ENCODE peak calls at places on chromosomes 11 and 22, in five cellular contexts. G, M, A, R and F are unnamed samples.

GRCh38 chr11:114738954-114739353 is 60.6 kb downstream of the NXPE2 start:
- DNase-seq in A (peak), M (no peak), R (peak), G (no peak), F (peak)

GRCh38 chr11:65421204-65422103 is 1.1 kb upstream of the NEAT1 start:
- DNase-seq in M (peak), A (peak), G (peak), R (peak), F (peak)

GRCh38 chr11:1301220-1302000 is 8.0 kb downstream of the TOLLIP start:
- DNase-seq in G (no peak), R (no peak), A (no peak), M (peak), F (no peak)

GRCh38 chr11:61616443-61616842 is 35.6 kb upstream of the SYT7 start:
- DNase-seq in M (no peak), A (peak), G (no peak), R (peak), F (peak)

GRCh38 chr11:69286358-69287327 is 7.3 kb upstream of the MYEOV start:
- DNase-seq in M (no peak), R (no peak), A (no peak), G (no peak), F (no peak)

GRCh38 chr22:43201486-43202219 is 14.7 kb upstream of the TTLL12 start:
- DNase-seq in R (no peak), M (no peak), G (peak), A (no peak), F (no peak)

GRCh38 chr11:92643827-92644226 is 325.6 kb upstream of the MTNR1B start:
- DNase-seq in R (no peak), A (no peak), M (no peak), G (no peak), F (no peak)

GRCh38 chr11:120773501-120774031 is 250.3 kb upstream of the TBCEL start:
- DNase-seq in G (no peak), A (peak), M (no peak), R (no peak), F (peak)

GRCh38 chr11:66568124-66568916 is at the start of gene CTSF:
- DNase-seq in M (peak), A (peak), R (peak), G (peak), F (peak)

GRCh38 chr11:69636512-69636866 is 4.5 kb upstream of the CCND1 start:
- DNase-seq in A (peak), R (peak), M (peak), G (peak), F (peak)

GRCh38 chr11:46615756-46616155 is 1.3 kb downstream of the HARBI1 start:
- DNase-seq in G (no peak), A (no peak), M (no peak), R (no peak), F (no peak)

GRCh38 chr11:114342476-114342875 is 46.3 kb downstream of the NNMT start:
- DNase-seq in R (no peak), M (no peak), A (no peak), G (no peak), F (no peak)

GRCh38 chr11:69200331-69201047 is 44.8 kb downstream of the SMIM38 start:
- DNase-seq in A (no peak), M (no peak), R (no peak), G (no peak), F (no peak)

GRCh38 chr11:12687740-12688139 is 13.5 kb downstream of the TEAD1 start:
- DNase-seq in G (no peak), M (no peak), A (no peak), R (no peak), F (no peak)

GRCh38 chr11:93648168-93648567 is 13.3 kb upstream of the CEP295 start:
- DNase-seq in G (no peak), A (peak), R (peak), M (no peak), F (peak)

GRCh38 chr11:125062196-125062930 is 742 bp upstream of the SLC37A2 start:
- DNase-seq in A (no peak), G (no peak), R (no peak), M (no peak), F (no peak)

GRCh38 chr11:47067401-47067800 is 109.3 kb downstream of the ARFGAP2 start:
- DNase-seq in G (no peak), M (no peak), A (no peak), R (no peak), F (no peak)

GRCh38 chr11:6438979-6439571 is 1.7 kb downstream of the HPX start:
- DNase-seq in A (peak), M (no peak), R (peak), G (no peak), F (peak)

GRCh38 chr22:36334081-36334831 is 53.5 kb downstream of the MYH9 start:
- DNase-seq in M (no peak), A (no peak), G (no peak), R (no peak), F (no peak)

GRCh38 chr11:134027671-134028070 is 41.2 kb upstream of the JAM3 start:
- DNase-seq in M (no peak), A (no peak), R (no peak), G (no peak), F (no peak)

GRCh38 chr22:37599161-37599560 is 9.5 kb upstream of the GGA1 start:
- DNase-seq in M (no peak), A (no peak), G (no peak), R (no peak), F (no peak)

GRCh38 chr11:61415381-61415780 is 14.4 kb downstream of the CPSF7 start:
- DNase-seq in R (no peak), A (no peak), M (no peak), G (no peak), F (no peak)

GRCh38 chr22:48351376-48352085 is 1476.1 kb downstream of the BRD1 start:
- DNase-seq in G (no peak), R (no peak), M (no peak), A (no peak), F (no peak)

GRCh38 chr22:24819941-24820461 is 14.0 kb downstream of the SGSM1 start:
- DNase-seq in M (peak), A (no peak), G (no peak), R (no peak), F (no peak)

GRCh38 chr11:111088872-111089271 is 156.7 kb upstream of the POU2AF2 start:
- DNase-seq in M (no peak), G (no peak), A (no peak), R (no peak), F (no peak)

GRCh38 chr11:59756496-59756840 is 1.3 kb downstream of the STX3 start:
- DNase-seq in A (peak), M (no peak), R (no peak), G (no peak), F (peak)

GRCh38 chr11:115226556-115226955 is 277.7 kb downstream of the CADM1 start:
- DNase-seq in M (no peak), R (peak), G (no peak), A (no peak), F (no peak)

GRCh38 chr11:94968334-94968958 is 4.9 kb downstream of the CWC15 start:
- DNase-seq in G (no peak), M (no peak), R (peak), A (peak), F (peak)

GRCh38 chr11:107468596-107468995 is 11.0 kb upstream of the CWF19L2 start:
- DNase-seq in R (peak), M (no peak), A (peak), G (no peak), F (peak)

GRCh38 chr11:47539681-47540039 is 13.3 kb downstream of the CELF1 start:
- DNase-seq in G (no peak), A (no peak), R (no peak), M (no peak), F (no peak)

GRCh38 chr11:96037267-96037990 is 113.5 kb upstream of the MTMR2 start:
- DNase-seq in A (peak), R (peak), M (no peak), G (no peak), F (peak)

GRCh38 chr11:59365621-59366020 is 6.9 kb downstream of the OR5AN1 start:
- DNase-seq in M (no peak), R (no peak), A (no peak), G (no peak), F (no peak)

GRCh38 chr11:24234822-24235508 is 261.9 kb upstream of the LUZP2 start:
- DNase-seq in M (no peak), A (peak), G (no peak), R (peak), F (peak)

GRCh38 chr11:124538019-124538418 is 5.4 kb downstream of the OR8B12 start:
- DNase-seq in R (peak), G (no peak), M (no peak), A (peak), F (peak)

GRCh38 chr11:72679869-72680268 is 5.6 kb upstream of the PDE2A start:
- DNase-seq in A (no peak), G (no peak), M (no peak), R (no peak), F (no peak)
- TF ChIP-seq CTCF in A (no peak), G (no peak), M (no peak), R (no peak), F (no peak)

DNA sequence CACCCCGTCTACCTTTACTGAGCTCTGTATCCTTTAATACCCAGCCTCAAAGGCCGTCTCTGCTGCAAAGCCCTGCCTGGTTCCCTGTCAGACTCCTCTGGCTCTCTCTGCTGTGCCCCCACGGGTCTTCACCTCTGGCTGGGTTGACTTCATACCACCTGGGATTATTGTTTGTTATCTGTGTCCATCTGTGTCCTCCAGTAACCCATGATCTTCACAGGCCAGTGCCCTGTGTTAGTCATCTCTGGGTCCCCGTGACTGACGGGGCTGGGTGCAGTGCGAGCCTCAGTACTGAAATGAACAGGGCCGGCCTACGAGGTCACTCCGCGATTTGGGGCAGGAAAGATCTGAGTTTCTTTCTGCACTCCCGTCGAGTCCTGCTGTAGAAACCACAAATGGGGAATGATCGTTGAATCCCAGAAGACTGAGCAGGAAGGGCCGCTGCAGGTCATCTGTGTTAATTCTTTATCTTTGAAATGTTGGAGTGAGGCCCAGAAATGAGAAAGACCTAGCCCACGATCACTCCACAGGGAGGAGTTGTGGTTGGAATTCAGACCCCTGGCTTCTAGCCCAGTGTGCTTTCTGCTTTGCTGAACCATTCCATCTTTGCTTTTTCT is 12.3 kb upstream of the TUB start:
- DNase-seq in G (peak), M (peak), R (peak), A (peak), F (peak)
- H3K4me3 ChIP-seq in G (no peak), M (peak), R (no peak), A (peak), F (peak)

DNA sequence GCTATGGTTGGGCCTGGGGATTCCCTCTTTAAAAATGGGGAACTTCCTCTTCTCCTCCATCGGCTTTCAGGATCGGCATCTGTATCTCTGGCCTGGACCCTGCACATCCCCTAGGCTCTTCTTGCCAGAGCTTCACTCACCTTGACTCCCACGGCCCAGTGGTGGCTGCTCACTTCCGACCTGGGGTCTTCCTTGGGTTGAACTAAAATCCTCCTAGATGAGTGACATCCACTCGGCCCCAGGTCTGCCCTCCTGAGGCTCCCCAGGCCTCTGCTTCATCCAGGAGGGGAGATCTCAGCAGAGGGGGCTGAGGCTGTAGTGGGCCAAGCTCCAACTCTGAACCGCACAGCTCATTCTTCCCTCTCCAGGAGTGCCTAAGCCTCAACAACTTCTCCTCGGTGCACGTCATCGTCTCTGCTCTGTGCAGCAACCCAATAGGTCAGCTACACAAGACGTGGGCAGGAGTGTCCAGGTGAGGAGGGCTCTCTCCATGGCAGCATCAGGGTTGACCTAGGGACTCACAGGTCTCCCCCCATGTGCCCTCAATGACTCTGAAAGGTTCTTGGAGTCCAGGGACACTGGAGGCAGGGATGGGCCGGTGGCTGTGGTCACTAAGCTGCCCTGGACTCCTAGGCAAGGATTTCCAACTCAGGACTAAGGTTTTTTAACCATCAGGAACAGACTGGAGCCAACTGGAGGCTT is 3.3 kb downstream of the RGL4 start:
- DNase-seq in M (no peak), G (no peak), A (no peak), R (no peak), F (no peak)
- TF ChIP-seq CTCF in M (no peak), G (no peak), A (no peak), R (no peak), F (no peak)

GRCh38 chr11:73761403-73761945 is 600 bp upstream of the RAB6A start:
- DNase-seq in G (peak), M (no peak), R (no peak), A (no peak), F (no peak)
- H3K4me3 ChIP-seq in G (peak), M (peak), R (peak), A (peak), F (peak)

DNA sequence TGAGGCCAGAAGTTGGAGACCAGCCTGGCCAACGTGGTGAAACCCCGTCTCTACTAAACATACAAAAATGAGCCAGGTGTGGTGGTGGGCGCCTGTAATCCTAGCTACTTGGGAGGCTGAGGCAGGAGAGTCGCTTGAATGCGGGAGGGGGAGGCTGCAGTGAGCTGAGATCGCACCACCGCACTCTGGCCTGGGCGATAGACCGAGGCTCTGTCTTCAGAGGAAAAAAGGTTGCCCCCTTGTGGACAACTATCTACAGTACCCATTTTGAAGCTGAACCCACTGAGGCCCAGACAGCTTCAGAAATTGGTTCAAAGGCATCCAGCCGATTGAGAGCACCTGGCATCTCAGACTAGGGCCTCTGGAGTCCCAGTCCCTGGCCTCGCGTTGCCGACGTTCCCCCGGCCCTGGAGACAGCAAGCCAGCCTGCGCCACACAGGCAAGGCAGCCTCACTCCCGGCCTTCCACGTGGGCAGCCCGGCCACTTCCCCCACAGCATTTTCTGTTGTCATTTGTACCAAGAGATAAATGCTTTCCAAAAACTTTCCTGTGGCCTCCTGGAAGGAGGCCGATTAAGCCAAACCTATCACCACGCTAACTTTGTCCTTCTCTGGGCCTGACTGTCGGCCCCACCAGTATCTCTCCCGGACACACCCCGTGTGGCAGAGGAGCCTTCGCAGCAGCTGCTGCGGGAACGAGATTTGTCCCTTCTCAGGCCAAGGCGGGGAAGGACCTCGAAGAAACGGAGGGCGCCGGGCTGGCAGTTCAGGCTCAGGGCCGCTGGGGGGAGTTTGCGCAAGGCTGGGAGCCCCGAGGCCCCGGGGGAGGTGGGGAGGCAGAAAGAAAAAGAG is 82.8 kb downstream of the FLI1 start:
- DNase-seq in G (no peak), M (no peak), A (peak), R (peak), F (peak)
- TF ChIP-seq CTCF in G (peak), M (peak), A (peak), R (peak), F (peak)

GRCh38 chr22:46578251-46578823 is 40.9 kb upstream of the CELSR1 start:
- DNase-seq in A (no peak), R (no peak), G (no peak), M (peak), F (no peak)

GRCh38 chr22:46574993-46575914 is 37.8 kb upstream of the CELSR1 start:
- DNase-seq in M (peak), A (no peak), G (peak), R (no peak), F (no peak)

GRCh38 chr22:46577361-46578249 is 40.2 kb upstream of the CELSR1 start:
- DNase-seq in R (no peak), A (no peak), G (no peak), M (peak), F (no peak)

GRCh38 chr22:46575915-46576555 is 38.6 kb upstream of the CELSR1 start:
- DNase-seq in G (no peak), A (no peak), R (no peak), M (peak), F (no peak)

GRCh38 chr22:46576556-46577351 is 39.3 kb upstream of the CELSR1 start:
- DNase-seq in R (no peak), A (peak), M (peak), G (peak), F (peak)
- H3K4me3 ChIP-seq in R (peak), A (peak), M (peak), G (peak), F (peak)

GRCh38 chr11:45247433-45247832 is 38.7 kb downstream of the SYT13 start:
- DNase-seq in A (no peak), M (no peak), R (no peak), G (no peak), F (peak)
- TF ChIP-seq CTCF in A (no peak), M (no peak), R (no peak), G (no peak), F (no peak)

GRCh38 chr11:64000740-64001514 is 14.7 kb downstream of the OTUB1 start:
- DNase-seq in M (no peak), G (no peak), R (no peak), A (no peak), F (no peak)

GRCh38 chr11:63997801-63998332 is 11.6 kb downstream of the OTUB1 start:
- DNase-seq in A (no peak), G (no peak), M (no peak), R (no peak), F (no peak)

GRCh38 chr11:64000026-64000739 is 13.9 kb downstream of the OTUB1 start:
- DNase-seq in A (peak), G (peak), R (peak), M (peak), F (peak)

GRCh38 chr11:63998558-63999348 is 12.5 kb downstream of the OTUB1 start:
- DNase-seq in R (no peak), G (no peak), A (no peak), M (no peak), F (no peak)

DNA sequence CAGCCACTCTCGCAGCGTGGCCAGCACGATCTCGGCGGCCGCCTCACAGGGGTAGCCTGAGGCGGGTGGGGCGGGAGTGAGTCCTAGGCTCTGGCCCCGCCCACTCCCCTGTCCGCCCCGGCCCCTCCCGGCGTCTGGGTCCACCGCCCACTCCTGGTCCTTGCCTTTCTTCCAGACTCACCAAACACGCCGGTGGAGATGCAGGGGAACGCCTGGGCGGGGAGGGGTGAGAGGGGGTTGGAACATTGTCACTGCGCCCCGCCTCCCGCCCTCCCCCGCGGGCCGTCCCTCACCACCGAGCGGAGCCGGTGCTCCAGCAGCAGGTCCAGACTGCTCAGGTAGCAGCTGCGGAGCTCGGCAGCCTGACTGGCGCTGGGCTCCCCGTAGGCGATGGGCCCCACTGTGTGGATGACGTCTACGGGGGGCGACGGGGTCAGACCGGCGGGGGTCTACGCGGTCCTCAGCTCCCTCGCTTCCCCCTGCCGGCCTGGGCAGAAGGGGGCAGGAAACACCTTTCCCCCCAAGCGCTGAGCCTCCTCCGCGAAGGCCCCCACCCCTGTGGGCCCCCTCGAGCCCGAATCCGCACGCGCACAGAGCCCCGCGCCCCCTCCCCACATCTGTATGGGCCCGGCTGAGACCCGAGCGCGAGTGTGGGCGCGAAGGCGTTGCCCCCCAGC is 13.2 kb downstream of the OTUB1 start:
- DNase-seq in A (no peak), G (peak), M (no peak), R (peak), F (peak)
- H3K4me3 ChIP-seq in A (no peak), G (peak), M (no peak), R (peak), F (peak)